ENCODE peak calls at places on chromosome 1, in nine cellular contexts. Q is stimulated activated CD4-positive, alpha-beta T cell treated with anti-CD3 and anti-CD28 coated beads, TNF-alpha, amount 100 ng/mL, for 1 hour; T is GM23248; S is NCI-H524; B is hepatocyte; J is mammary epithelial cell; Z is NCI-H774; X is NCI-H1930; H is CD8-positive, alpha-beta memory T cell. R is an unnamed sample.

GRCh38 chr1:211589782-211590721 is 11.1 kb upstream of the SLC30A1 start:
- DNase-seq in S (no peak), Q (no peak), H (no peak), X (no peak), J (peak), T (peak), B (no peak), Z (no peak), R (no peak)

GRCh38 chr1:171160181-171160580 is 24.9 kb upstream of the FMO2 start:
- DNase-seq in J (no peak), H (no peak), T (no peak), Z (no peak), X (no peak), B (peak), Q (no peak), S (no peak), R (no peak)

GRCh38 chr1:44777969-44778635 is 2.8 kb downstream of the RPS8 start:
- DNase-seq in T (no peak), X (no peak), H (no peak), Z (no peak), S (no peak), Q (no peak), J (no peak), B (no peak), R (no peak)

GRCh38 chr1:210685295-210685650 is 356.6 kb downstream of the HHAT start:
- DNase-seq in T (no peak), X (no peak), Z (no peak), B (no peak), H (no peak), Q (no peak), J (no peak), S (no peak), R (no peak)

GRCh38 chr1:204345425-204345824 is 14.3 kb downstream of the PLEKHA6 start:
- DNase-seq in J (no peak), Z (no peak), B (no peak), S (peak), X (no peak), H (no peak), Q (no peak), T (no peak), R (no peak)

GRCh38 chr1:62131093-62131725 is 63.4 kb upstream of the L1TD1 start:
- DNase-seq in B (peak), X (no peak), T (peak), S (peak), J (peak), Z (peak), Q (no peak), H (no peak), R (peak)

GRCh38 chr1:37473431-37474050 is 839 bp upstream of the ZC3H12A start:
- DNase-seq in H (peak), J (no peak), B (peak), Z (no peak), T (peak), X (no peak), S (peak), Q (no peak), R (no peak)

GRCh38 chr1:67559222-67559700 is 125.7 kb upstream of the GADD45A start:
- DNase-seq in H (no peak), X (no peak), Z (no peak), S (no peak), J (peak), T (peak), Q (no peak), B (no peak), R (no peak)

GRCh38 chr1:226873771-226874578 is 3.6 kb downstream of the PSEN2 start:
- DNase-seq in Q (no peak), T (no peak), J (no peak), X (no peak), Z (no peak), S (no peak), B (peak), H (no peak), R (no peak)

GRCh38 chr1:217569021-217569420 is 61.9 kb downstream of the GPATCH2 start:
- DNase-seq in S (no peak), X (no peak), T (peak), Z (no peak), B (no peak), J (no peak), Q (no peak), H (no peak), R (no peak)

GRCh38 chr1:24673336-24673735 is 30.2 kb downstream of the SRRM1 start:
- DNase-seq in J (peak), Z (no peak), Q (no peak), X (no peak), T (peak), H (no peak), B (no peak), S (no peak), R (no peak)

GRCh38 chr1:114342376-114342775 is 168.6 kb downstream of the TRIM33 start:
- DNase-seq in S (no peak), B (no peak), H (peak), Z (no peak), X (no peak), J (no peak), Q (no peak), T (no peak), R (no peak)

R was measured in activated CD4-positive, alpha-beta T cell treated with anti-CD3 and anti-CD28 coated beads, Interleukin-2, amount 50 U/mL, for 24 hours.